ENCODE peak calls at places on chromosomes 16 and 17, in eight cellular contexts. T is putamen; K is aorta; Q is GM19239; F is T-helper 22 cell; U is brain pericyte; B is stimulated activated CD8-positive, alpha-beta memory T cell treated with anti-CD3 and anti-CD28 coated beads, Interleukin-4, amount 100 ng/mL, for 1 hour; H is IMR-90. J is an unnamed sample.

GRCh38 chr17:4764612-4765011 is 7.1 kb upstream of the TM4SF5 start:
- DNase-seq in B (no peak), F (no peak), H (no peak), K (no peak), U (no peak), T (peak), Q (no peak), J (no peak)

GRCh38 chr16:8717892-8718400 is 43.5 kb downstream of the ABAT start:
- DNase-seq in U (no peak), H (no peak), B (no peak), T (no peak), Q (no peak), F (no peak), K (no peak), J (no peak)

GRCh38 chr16:30997000-30997886 is 12.2 kb downstream of the HSD3B7 start:
- DNase-seq in B (peak), T (no peak), K (peak), Q (peak), H (peak), U (no peak), F (peak), J (peak)

GRCh38 chr16:19524866-19525723 is 1.4 kb downstream of the CCP110 start:
- DNase-seq in U (no peak), H (peak), F (no peak), Q (no peak), B (no peak), T (no peak), K (no peak), J (no peak)

GRCh38 chr16:1066584-1067172 is 5.9 kb upstream of the SSTR5 start:
- DNase-seq in U (no peak), B (no peak), F (no peak), K (no peak), H (no peak), Q (no peak), T (no peak), J (no peak)

GRCh38 chr16:85025781-85026653 is 1.6 kb upstream of the KIAA0513 start:
- DNase-seq in F (no peak), K (no peak), B (no peak), H (no peak), T (no peak), Q (no peak), U (no peak), J (no peak)

GRCh38 chr16:89410794-89411309 is 79.5 kb downstream of the ANKRD11 start:
- DNase-seq in U (peak), K (peak), T (peak), Q (no peak), H (peak), F (no peak), B (no peak), J (no peak)

GRCh38 chr17:65158081-65158480 is 20.9 kb downstream of the RGS9 start:
- DNase-seq in Q (no peak), F (no peak), U (no peak), T (no peak), H (no peak), K (no peak), B (no peak), J (no peak)

GRCh38 chr17:32960815-32961214 is 30.8 kb upstream of the SPACA3 start:
- DNase-seq in T (no peak), B (no peak), F (no peak), Q (no peak), U (no peak), H (no peak), K (no peak), J (no peak)

GRCh38 chr17:77163521-77164280 is 22.9 kb downstream of the SEC14L1 start:
- DNase-seq in F (no peak), Q (no peak), K (no peak), U (no peak), B (no peak), T (no peak), H (no peak), J (no peak)

GRCh38 chr17:75152523-75152922 is 1.8 kb downstream of the JPT1 start:
- DNase-seq in T (no peak), F (no peak), H (peak), K (no peak), U (no peak), B (no peak), Q (no peak), J (no peak)

GRCh38 chr16:11800385-11800718 is 3.3 kb upstream of the ZC3H7A start:
- DNase-seq in T (no peak), H (no peak), U (no peak), F (no peak), K (no peak), B (no peak), Q (no peak), J (no peak)

GRCh38 chr17:38660097-38661026 is 14.4 kb downstream of the EPOP start:
- DNase-seq in Q (no peak), T (no peak), H (no peak), K (no peak), F (no peak), B (no peak), U (no peak), J (no peak)

GRCh38 chr16:3589441-3589921 is 12.3 kb upstream of the NLRC3 start:
- DNase-seq in K (no peak), Q (no peak), B (no peak), T (no peak), F (no peak), U (no peak), H (no peak), J (no peak)

GRCh38 chr17:38970804-38971203 is 3.6 kb upstream of the FBXO47 start:
- DNase-seq in B (no peak), U (no peak), F (no peak), K (no peak), Q (no peak), H (no peak), T (no peak), J (no peak)

GRCh38 chr17:32281011-32281451 is 15.4 kb downstream of the RHBDL3 start:
- DNase-seq in H (no peak), B (no peak), F (no peak), Q (no peak), T (no peak), U (no peak), K (no peak), J (no peak)

GRCh38 chr17:2688351-2689342 is 22.9 kb downstream of the CLUH start:
- DNase-seq in Q (peak), H (no peak), K (no peak), T (no peak), B (no peak), F (no peak), U (no peak), J (no peak)

GRCh38 chr16:22941970-22942501 is 128.1 kb downstream of the HS3ST2 start:
- DNase-seq in B (no peak), Q (no peak), U (no peak), T (no peak), F (no peak), H (no peak), K (no peak), J (no peak)

GRCh38 chr17:57724038-57724728 is 20.9 kb downstream of the CCDC182 start:
- DNase-seq in T (no peak), H (no peak), B (no peak), U (no peak), K (no peak), F (no peak), Q (peak), J (no peak)

GRCh38 chr17:82242977-82243647 is 14.3 kb downstream of the SLC16A3 start:
- DNase-seq in T (peak), H (peak), K (peak), U (no peak), F (no peak), Q (no peak), B (no peak), J (no peak)

GRCh38 chr17:213286-214105 is 32.0 kb upstream of the DOC2B start:
- DNase-seq in T (no peak), F (no peak), U (no peak), B (no peak), Q (no peak), H (no peak), K (peak), J (no peak)

GRCh38 chr17:17781591-17782424 is 55.0 kb downstream of the SREBF1 start:
- DNase-seq in B (no peak), K (peak), U (no peak), H (peak), T (peak), Q (no peak), F (no peak), J (no peak)

GRCh38 chr17:7133424-7133823 is 18.8 kb upstream of the ASGR2 start:
- DNase-seq in Q (no peak), F (no peak), B (no peak), H (no peak), T (no peak), U (no peak), K (peak), J (no peak)

GRCh38 chr16:85437161-85438052 is 175.7 kb upstream of the GSE1 start:
- DNase-seq in H (no peak), B (no peak), T (no peak), F (no peak), U (no peak), K (no peak), Q (no peak), J (no peak)

GRCh38 chr16:69273009-69273408 is 38.1 kb upstream of the VPS4A start:
- DNase-seq in Q (no peak), T (no peak), U (peak), F (no peak), B (no peak), H (peak), K (no peak), J (no peak)

GRCh38 chr17:43979011-43979410 is 25.3 kb upstream of the PYY start:
- DNase-seq in K (no peak), U (no peak), B (no peak), F (no peak), Q (no peak), T (no peak), H (no peak), J (no peak)

GRCh38 chr16:57739756-57740422 is 4.3 kb downstream of the KATNB1 start:
- DNase-seq in B (no peak), U (no peak), K (no peak), T (no peak), Q (no peak), H (no peak), F (no peak), J (no peak)

GRCh38 chr16:19884021-19884485 is 595 bp downstream of the GPRC5B start:
- DNase-seq in T (no peak), B (no peak), U (no peak), K (no peak), Q (no peak), H (no peak), F (no peak), J (no peak)

GRCh38 chr17:60506312-60506711 is 19.7 kb downstream of the APPBP2 start:
- DNase-seq in H (peak), K (no peak), Q (no peak), T (no peak), U (peak), B (no peak), F (no peak), J (no peak)

GRCh38 chr17:73189417-73190099 is 3.3 kb upstream of the COG1 start:
- DNase-seq in T (no peak), Q (no peak), K (peak), H (peak), B (no peak), F (no peak), U (no peak), J (peak)

GRCh38 chr17:47862621-47863440 is 11.9 kb upstream of the SP6 start:
- DNase-seq in K (no peak), H (peak), U (no peak), B (no peak), F (no peak), Q (no peak), T (no peak), J (peak)

GRCh38 chr16:55948230-55948629 is 73.1 kb upstream of the CES5A start:
- DNase-seq in H (no peak), Q (no peak), F (no peak), U (no peak), K (no peak), T (no peak), B (no peak), J (no peak)

GRCh38 chr17:68057531-68057952 is 22.0 kb downstream of the KPNA2 start:
- DNase-seq in H (peak), B (peak), T (no peak), K (no peak), F (peak), Q (no peak), U (no peak), J (no peak)

GRCh38 chr17:76982408-76983074 is 114.3 kb downstream of the MGAT5B start:
- DNase-seq in H (no peak), T (no peak), K (no peak), Q (no peak), U (no peak), B (no peak), F (no peak), J (no peak)

GRCh38 chr16:1010266-1010665 is 28.7 kb downstream of the SOX8 start:
- DNase-seq in H (no peak), K (no peak), T (no peak), U (no peak), B (no peak), F (no peak), Q (no peak), J (no peak)

J was measured in LoVo.